ENCODE peak calls at places on chromosomes 16 and 17, in ten cellular contexts. V, Y, I, O, G, Z, N, P, S and D are unnamed samples.

GRCh38 chr17:31582151-31582907 is 190.9 kb downstream of the RAB11FIP4 start:
- DNase-seq in V (no peak), Y (peak; percentile 63), I (peak; percentile 74), O (no peak), G (no peak), Z (no peak), N (peak; percentile 29), P (peak; percentile 75), S (peak; percentile 20), D (no peak)

GRCh38 chr17:30475206-30475605 is 2.0 kb upstream of the GOSR1 start:
- DNase-seq in V (no peak), Y (no peak), I (no peak), O (no peak), G (no peak), Z (no peak), N (no peak), P (no peak), S (no peak), D (no peak)

GRCh38 chr17:3935825-3936355 is 19.6 kb upstream of the P2RX1 start:
- DNase-seq in V (peak; percentile 37), Y (peak; percentile 88), I (no peak), O (no peak), G (no peak), Z (peak; percentile 54), N (peak; percentile 75), P (no peak), S (no peak), D (no peak)

GRCh38 chr17:40611840-40612509 is 35.6 kb downstream of the SMARCE1 start:
- DNase-seq in V (no peak), Y (no peak), I (no peak), O (no peak), G (no peak), Z (no peak), N (no peak), P (no peak), S (no peak), D (no peak)

GRCh38 chr17:47352848-47353247 is 29.1 kb downstream of the EFCAB13 start:
- DNase-seq in V (no peak), Y (no peak), I (no peak), O (no peak), G (no peak), Z (no peak), N (no peak), P (no peak), S (no peak), D (no peak)

GRCh38 chr17:55533611-55534010 is 22.4 kb upstream of the SMIM36 start:
- DNase-seq in V (peak; percentile 12), Y (peak; percentile 52), I (no peak), O (no peak), G (no peak), Z (no peak), N (no peak), P (no peak), S (no peak), D (no peak)

GRCh38 chr16:49531425-49531824 is 157.8 kb downstream of the C16orf78 start:
- DNase-seq in V (no peak), Y (no peak), I (no peak), O (no peak), G (no peak), Z (no peak), N (no peak), P (no peak), S (no peak), D (no peak)

GRCh38 chr17:65785109-65785508 is 223.7 kb upstream of the AXIN2 start:
- DNase-seq in V (peak; percentile 97), Y (peak; percentile 99), I (no peak), O (no peak), G (peak; percentile 59), Z (peak; percentile 94), N (peak; percentile 72), P (no peak), S (no peak), D (no peak)

GRCh38 chr16:84477661-84478060 is 26.8 kb downstream of the MEAK7 start:
- DNase-seq in V (no peak), Y (no peak), I (no peak), O (no peak), G (no peak), Z (no peak), N (no peak), P (peak; percentile 8), S (no peak), D (no peak)

GRCh38 chr17:7686221-7687071 is 844 bp downstream of the TP53 start:
- DNase-seq in V (peak; percentile 78), Y (peak; percentile 87), I (peak; percentile 86), O (peak; percentile 56), G (peak; percentile 92), Z (peak; percentile 69), N (peak; percentile 68), P (peak; percentile 82), S (peak; percentile 85), D (peak; percentile 90)

GRCh38 chr17:67353929-67354557 is 12.3 kb downstream of the PSMD12 start:
- DNase-seq in V (no peak), Y (no peak), I (no peak), O (no peak), G (peak; percentile 52), Z (no peak), N (no peak), P (no peak), S (no peak), D (no peak)

GRCh38 chr16:84029297-84030096 is 13.1 kb downstream of the SLC38A8 start:
- DNase-seq in V (no peak), Y (no peak), I (no peak), O (no peak), G (no peak), Z (no peak), N (no peak), P (no peak), S (no peak), D (no peak)

DNA sequence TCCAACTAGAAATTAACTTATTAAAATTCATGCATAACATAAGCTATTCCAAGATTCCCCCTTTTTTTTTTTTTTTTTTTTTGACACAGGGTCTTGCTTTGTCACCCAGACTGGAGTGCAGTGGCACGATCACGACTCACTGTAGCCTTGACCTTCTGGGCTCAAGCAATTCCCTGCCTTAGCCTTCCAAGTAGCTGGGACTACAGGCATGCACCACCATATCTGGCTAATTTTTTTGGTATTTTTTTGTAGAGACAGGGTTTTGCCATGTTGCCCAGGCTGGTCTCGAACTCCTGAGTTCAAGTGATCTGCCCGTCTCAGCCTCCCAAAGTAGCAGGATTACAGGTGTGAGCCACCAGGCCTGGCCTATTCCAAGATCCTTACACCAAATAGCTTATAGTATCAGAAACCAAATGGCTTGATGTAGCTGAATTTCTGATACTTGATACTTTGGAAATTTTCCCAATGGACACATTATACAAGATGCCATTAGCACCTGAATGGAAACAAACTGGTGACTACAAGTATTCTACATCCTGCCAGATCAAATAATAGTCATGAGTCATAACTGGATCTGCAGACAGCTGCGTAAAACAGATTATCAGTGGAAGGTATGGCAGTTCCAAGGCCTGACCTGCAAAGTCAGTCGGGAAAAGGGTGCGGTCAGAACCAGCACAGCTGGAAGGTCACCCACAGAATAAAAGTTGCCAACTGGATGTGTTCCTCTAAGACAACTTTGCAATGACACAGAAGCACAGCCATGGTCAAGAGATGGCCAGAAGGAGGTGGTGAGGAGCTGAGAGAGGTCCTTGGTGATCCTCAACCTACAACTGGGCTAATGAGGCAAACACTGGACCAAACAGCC is 14.5 kb downstream of the TUBG1 start:
- DNase-seq in V (peak; percentile 51), Y (peak; percentile 80), I (no peak), O (no peak), G (no peak), Z (peak; percentile 95), N (no peak), P (no peak), S (peak; percentile 62), D (no peak)
- TF ChIP-seq CTCF in V (peak; percentile 4), Y (no peak), I (no peak), O (no peak), G (no peak), Z (no peak), N (peak; percentile 12), P (no peak), S (no peak), D (no peak)

DNA sequence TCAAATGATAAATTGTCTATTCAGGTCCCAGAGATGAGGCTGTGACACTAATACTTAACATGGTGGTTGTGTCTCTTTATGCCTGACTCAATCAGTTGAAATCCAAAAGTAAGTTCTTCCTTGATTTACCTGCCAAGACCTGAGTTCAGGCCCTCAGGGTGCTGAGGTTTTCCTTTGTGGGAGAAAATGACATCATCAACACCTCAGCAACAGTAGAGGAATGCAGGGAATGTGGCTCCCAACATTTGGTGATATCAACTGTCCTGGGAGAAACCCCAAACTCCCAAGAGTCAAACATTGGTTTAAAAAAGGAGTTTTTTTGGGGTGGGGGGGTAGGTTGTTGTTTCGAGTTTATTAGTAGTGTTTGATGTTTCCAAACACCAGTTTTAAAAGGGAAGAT is 14.7 kb downstream of the RNF43 start:
- DNase-seq in V (no peak), Y (peak; percentile 81), I (no peak), O (no peak), G (no peak), Z (peak; percentile 99), N (peak; percentile 46), P (no peak), S (no peak), D (peak; percentile 22)
- H3K4me3 ChIP-seq in V (no peak overlapping the region), Y (no peak overlapping the region), I (no peak overlapping the region), O (no peak overlapping the region), G (no peak overlapping the region), Z (no peak overlapping the region), N (no peak overlapping the region), P (no peak overlapping the region), S (no peak overlapping the region), D (no peak overlapping the region)

DNA sequence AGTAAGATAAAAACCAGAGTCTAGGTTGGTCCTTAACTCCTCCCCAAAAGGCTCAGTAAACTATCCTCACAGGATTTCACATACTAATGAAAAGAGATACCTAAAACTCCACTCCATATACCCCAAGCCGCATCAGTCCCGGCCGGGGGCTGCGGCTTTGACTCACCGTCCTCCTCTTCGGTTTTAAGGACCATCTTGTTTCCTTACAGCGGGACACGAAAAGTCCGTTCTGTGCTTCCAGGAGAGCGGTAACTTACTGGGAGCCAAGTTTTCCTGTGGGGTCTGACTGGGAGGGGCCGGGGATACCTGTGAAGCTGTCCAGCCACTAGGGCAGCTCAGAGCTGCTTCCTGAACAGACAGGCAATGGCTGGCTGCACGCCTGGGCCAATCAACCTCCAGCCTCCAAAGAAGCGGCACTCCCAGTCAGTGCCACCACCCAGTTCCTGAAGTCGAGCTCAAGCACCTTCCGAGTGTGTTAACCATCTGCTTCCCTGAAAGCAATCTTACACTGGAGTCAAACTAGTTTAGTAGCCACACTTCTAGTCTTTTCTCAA is 45.5 kb downstream of the CYTH1 start:
- DNase-seq in V (peak; percentile 35), Y (no peak), I (peak; percentile 95), O (peak; percentile 49), G (no peak), Z (peak; percentile 92), N (no peak), P (peak; percentile 83), S (peak; percentile 94), D (no peak)
- TF ChIP-seq CTCF in V (no peak), Y (no peak), I (no peak), O (no peak), G (no peak), Z (peak; percentile 43), N (no peak), P (peak; percentile 24), S (no peak), D (no peak)

DNA sequence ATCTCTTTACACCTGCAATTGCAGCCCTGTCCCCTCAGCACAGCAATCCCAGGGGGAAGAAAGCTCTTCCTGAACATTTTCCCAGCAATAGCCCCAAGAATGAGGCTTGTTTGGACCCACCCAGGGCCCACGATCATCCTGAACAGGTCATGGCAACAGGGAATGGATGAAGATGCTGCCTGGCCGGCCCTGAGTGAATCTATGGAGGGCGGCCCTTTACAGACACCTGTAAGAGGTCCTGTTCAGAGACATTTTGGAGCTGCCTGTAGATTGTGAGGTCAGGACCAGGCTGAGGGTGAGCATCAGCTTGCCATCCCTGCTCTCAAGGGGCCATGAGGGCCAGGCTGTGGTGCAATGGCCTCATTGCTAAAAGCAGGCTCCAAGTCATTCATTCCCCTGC is 69.1 kb downstream of the COG7 start:
- DNase-seq in V (no peak), Y (no peak), I (no peak), O (no peak), G (no peak), Z (no peak), N (no peak), P (no peak), S (no peak), D (no peak)
- H3K4me3 ChIP-seq in V (no peak overlapping the region), Y (no peak overlapping the region), I (no peak overlapping the region), O (no peak overlapping the region), G (no peak overlapping the region), Z (no peak overlapping the region), N (no peak overlapping the region), P (no peak overlapping the region), S (no peak overlapping the region), D (no peak overlapping the region)